ENCODE peak calls at places on chromosomes 1 and 21, in four cellular contexts. X, S, H and J are unnamed samples.

GRCh38 chr1:60678381-60678780 is 404.0 kb upstream of the NFIA start:
- DNase-seq in X (no peak), S (no peak), H (no peak), J (no peak)

GRCh38 chr1:208159542-208160258 is 84.5 kb downstream of the PLXNA2 start:
- DNase-seq in X (peak), H (no peak), S (no peak), J (no peak)

GRCh38 chr1:29275435-29275834 is 39.1 kb downstream of the PTPRU start:
- DNase-seq in H (no peak), S (no peak), X (no peak), J (no peak)

GRCh38 chr1:90707363-90707710 is 9.8 kb downstream of the BARHL2 start:
- DNase-seq in S (no peak), X (no peak), H (peak), J (no peak)

GRCh38 chr1:6003568-6004411 is 11.6 kb upstream of the NPHP4 start:
- DNase-seq in H (no peak), S (no peak), X (no peak), J (no peak)

GRCh38 chr1:156896490-156897033 is 3.0 kb downstream of the PEAR1 start:
- DNase-seq in X (peak), H (no peak), S (no peak), J (no peak)

GRCh38 chr1:234970371-234970730 is 158.3 kb downstream of the TOMM20 start:
- DNase-seq in X (no peak), H (no peak), S (no peak), J (no peak)

GRCh38 chr1:169142129-169142528 is 35.6 kb downstream of the ATP1B1 start:
- DNase-seq in H (no peak), S (no peak), X (no peak), J (no peak)

GRCh38 chr1:2233997-2234761 is 6.1 kb downstream of the SKI start:
- DNase-seq in X (peak), S (peak), H (no peak), J (peak)

GRCh38 chr1:89147707-89148106 is 21.8 kb upstream of the GBP2 start:
- DNase-seq in S (no peak), X (no peak), H (no peak), J (no peak)

GRCh38 chr1:226779536-226779935 is 40.5 kb upstream of the ITPKB start:
- DNase-seq in H (no peak), S (no peak), X (no peak), J (no peak)

GRCh38 chr1:16204634-16205332 is 7.7 kb downstream of the ARHGEF19 start:
- DNase-seq in S (no peak), H (peak), X (no peak), J (no peak)

GRCh38 chr1:226662704-226663326 is 76.3 kb downstream of the ITPKB start:
- DNase-seq in S (peak), X (peak), H (no peak), J (peak)

GRCh38 chr1:4344065-4344753 is 310.2 kb upstream of the AJAP1 start:
- DNase-seq in X (no peak), S (no peak), H (no peak), J (no peak)

GRCh38 chr1:234107416-234108021 is 203.0 kb downstream of the SLC35F3 start:
- DNase-seq in S (no peak), H (no peak), X (no peak), J (no peak)

GRCh38 chr21:41598561-41599511 is 90.9 kb upstream of the TMPRSS2 start:
- DNase-seq in X (no peak), H (no peak), S (no peak), J (no peak)

GRCh38 chr1:58848818-58849411 is 65.1 kb upstream of the JUN start:
- DNase-seq in X (peak), H (no peak), S (no peak), J (peak)

GRCh38 chr1:79043506-79043905 is 37.0 kb upstream of the ADGRL4 start:
- DNase-seq in H (no peak), S (no peak), X (peak), J (no peak)

GRCh38 chr1:8495928-8496401 is 178.1 kb downstream of the SLC45A1 start:
- DNase-seq in H (no peak), X (no peak), S (no peak), J (no peak)

GRCh38 chr1:59645893-59646292 is 168.9 kb upstream of the HOOK1 start:
- DNase-seq in H (no peak), X (peak), S (no peak), J (no peak)

GRCh38 chr1:116431870-116432500 is 58.9 kb downstream of the ATP1A1 start:
- DNase-seq in X (no peak), S (no peak), H (no peak), J (no peak)

GRCh38 chr1:181448461-181448860 is 34.9 kb upstream of the CACNA1E start:
- DNase-seq in S (no peak), X (no peak), H (no peak), J (no peak)

GRCh38 chr21:33418686-33419085 is 15.5 kb downstream of the IFNGR2 start:
- DNase-seq in H (no peak), X (no peak), S (no peak), J (no peak)

GRCh38 chr1:20215716-20216115 is 29.4 kb upstream of the PLA2G2C start:
- DNase-seq in S (no peak), X (no peak), H (no peak), J (no peak)

GRCh38 chr1:102733491-102734236 is 374.7 kb downstream of the COL11A1 start:
- DNase-seq in H (no peak), S (no peak), X (no peak), J (no peak)

GRCh38 chr1:190633488-190633887 is 155.8 kb upstream of the BRINP3 start:
- DNase-seq in H (no peak), X (no peak), S (no peak), J (no peak)

GRCh38 chr1:40363721-40364120 is 9.8 kb upstream of the SMAP2 start:
- DNase-seq in H (no peak), X (peak), S (peak), J (no peak)

DNA sequence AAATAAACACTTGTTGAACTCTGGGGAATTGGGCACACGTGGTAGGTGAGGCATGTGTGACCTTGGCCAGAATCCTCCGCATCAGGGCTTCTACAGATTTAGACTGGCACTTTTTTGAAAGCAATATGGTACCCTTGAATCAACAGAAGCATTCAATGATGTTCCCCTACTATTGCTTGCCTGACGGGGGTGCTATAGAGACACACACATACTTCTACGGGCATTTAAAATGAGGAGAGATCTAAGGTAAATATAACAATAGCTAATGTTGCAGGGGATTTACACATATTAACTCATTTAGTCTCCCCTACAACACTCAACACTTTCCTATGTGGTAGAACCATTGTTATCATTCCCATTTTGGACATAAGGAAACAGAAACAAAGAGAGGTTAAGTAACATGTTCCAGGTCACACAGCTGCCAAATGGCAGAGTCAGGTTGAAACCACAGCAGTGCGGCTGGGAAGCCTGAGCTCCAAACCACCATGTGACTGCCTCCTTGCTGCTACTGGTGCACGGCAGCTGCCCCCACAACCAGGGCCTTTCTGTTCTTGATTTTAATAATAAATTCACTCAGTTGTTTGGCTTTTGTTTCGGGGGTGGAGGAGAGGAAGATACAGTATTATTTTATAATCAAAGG is 147.4 kb downstream of the ZNF281 start:
- DNase-seq in H (no peak), X (no peak), S (no peak), J (no peak)
- TF ChIP-seq CTCF in H (no peak), X (no peak), S (no peak), J (no peak)

GRCh38 chr1:32503153-32503552 is 36.1 kb upstream of the ZBTB8A start:
- DNase-seq in X (no peak), S (no peak), H (no peak), J (no peak)

GRCh38 chr1:32496127-32496526 is 31.3 kb downstream of the ZBTB8B start:
- DNase-seq in X (no peak), S (no peak), H (no peak), J (no peak)

GRCh38 chr1:32501865-32502264 is 37.0 kb downstream of the ZBTB8B start:
- DNase-seq in X (no peak), H (peak), S (no peak), J (no peak)

GRCh38 chr1:32498751-32499150 is 33.9 kb downstream of the ZBTB8B start:
- DNase-seq in S (no peak), H (no peak), X (no peak), J (no peak)

DNA sequence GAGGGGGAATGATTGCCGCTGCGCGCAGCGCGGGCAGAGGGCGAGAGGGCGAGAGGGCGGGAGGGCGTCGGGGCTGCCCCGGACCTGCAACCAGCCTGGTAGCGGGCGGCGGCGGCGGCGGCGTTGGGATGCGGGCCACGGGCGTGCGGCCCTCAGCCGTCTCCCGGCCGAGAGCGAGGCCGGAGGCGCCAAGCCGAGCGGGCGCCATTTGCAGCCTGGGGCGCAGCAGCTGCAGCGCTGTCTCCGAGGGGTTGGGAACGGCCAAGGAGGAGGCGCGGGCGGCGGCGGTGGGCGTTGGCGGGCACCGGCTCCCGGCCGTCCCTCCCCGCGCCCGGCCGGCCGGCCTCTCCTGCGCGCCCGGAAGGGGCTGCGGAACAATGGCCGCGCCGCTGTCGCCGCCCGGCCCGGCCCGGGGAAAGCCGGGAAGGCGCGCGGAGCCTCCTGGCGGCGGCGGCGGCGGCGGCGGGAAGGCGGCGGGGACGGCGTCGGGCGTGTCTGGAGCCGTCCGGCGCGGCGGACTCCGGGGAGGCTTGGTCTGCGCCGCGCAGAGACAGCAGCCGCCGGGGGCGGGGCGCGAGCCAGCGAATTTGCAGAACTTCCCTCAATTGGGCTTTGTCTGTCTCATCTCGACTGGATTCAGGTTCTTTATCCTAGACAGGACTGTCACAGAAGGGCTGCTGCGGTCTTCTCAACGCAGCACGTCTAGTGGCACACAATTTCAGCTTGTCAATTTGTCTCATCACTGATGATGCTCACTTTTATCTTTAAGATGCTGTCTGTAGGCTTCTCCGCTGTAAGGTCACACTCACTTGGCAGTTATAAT is 35.7 kb downstream of the ZBTB8B start:
- DNase-seq in X (peak), S (no peak), H (peak), J (peak)
- TF ChIP-seq CTCF in X (peak), S (no peak), H (no peak), J (peak)

GRCh38 chr1:25798666-25799345 is 1.2 kb upstream of the SELENON start:
- DNase-seq in S (no peak), H (no peak), X (no peak), J (no peak)

GRCh38 chr1:25799346-25799720 is 660 bp upstream of the SELENON start:
- DNase-seq in S (no peak), X (no peak), H (no peak), J (no peak)

GRCh38 chr1:25795955-25796806 is 3.8 kb upstream of the SELENON start:
- DNase-seq in H (no peak), X (no peak), S (no peak), J (no peak)

GRCh38 chr1:25796807-25797458 is 3.1 kb upstream of the SELENON start:
- DNase-seq in H (peak), X (peak), S (peak), J (peak)

DNA sequence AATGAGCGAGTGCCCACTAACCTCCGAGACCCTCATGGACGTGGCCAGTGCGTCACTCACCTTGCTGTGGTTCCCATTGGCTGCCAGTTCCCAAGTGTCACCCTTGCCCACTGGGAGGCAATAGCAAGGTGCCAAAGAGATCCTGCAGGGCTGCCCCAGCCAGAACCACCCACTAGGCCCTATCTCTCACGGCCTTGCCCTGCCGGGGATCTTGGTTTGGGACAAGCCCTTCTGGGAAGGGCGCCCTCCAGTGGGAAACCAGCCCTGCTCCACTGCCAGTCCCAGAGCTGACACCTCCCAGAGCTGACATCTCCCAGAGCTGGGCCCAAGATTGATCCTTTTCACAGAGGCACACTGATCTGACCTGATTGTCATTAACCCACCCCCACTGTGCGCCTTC is 2.1 kb upstream of the SELENON start:
- DNase-seq in X (peak), S (no peak), H (peak), J (no peak)
- TF ChIP-seq CTCF in X (peak), S (no peak), H (peak), J (peak)

GRCh38 chr1:152783095-152783494 is 3.0 kb upstream of the LCE1E start:
- DNase-seq in X (no peak), S (no peak), H (no peak), J (no peak)

DNA sequence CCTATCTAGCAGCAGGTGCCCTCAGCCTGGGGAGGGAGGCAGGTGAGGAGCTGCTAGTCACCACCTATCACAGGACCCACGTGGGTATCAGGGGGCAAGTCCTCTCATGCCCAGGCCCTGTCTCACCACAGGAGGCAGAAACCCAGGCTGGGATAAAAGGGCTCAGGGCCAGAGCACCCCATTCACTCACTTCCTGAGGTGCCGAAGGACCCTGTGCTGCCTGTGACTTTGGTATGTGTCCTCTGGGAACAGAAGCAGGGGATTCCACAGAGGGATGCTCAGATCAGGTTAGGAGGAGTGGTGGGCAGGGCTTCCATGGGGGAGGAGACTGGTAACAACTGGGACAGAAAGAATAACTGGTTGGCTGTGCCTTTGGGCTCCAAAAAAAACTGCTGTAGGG is at the start of gene LCE1E:
- DNase-seq in S (no peak), H (no peak), X (no peak), J (no peak)
- TF ChIP-seq CTCF in S (no peak), H (no peak), X (no peak), J (no peak)

DNA sequence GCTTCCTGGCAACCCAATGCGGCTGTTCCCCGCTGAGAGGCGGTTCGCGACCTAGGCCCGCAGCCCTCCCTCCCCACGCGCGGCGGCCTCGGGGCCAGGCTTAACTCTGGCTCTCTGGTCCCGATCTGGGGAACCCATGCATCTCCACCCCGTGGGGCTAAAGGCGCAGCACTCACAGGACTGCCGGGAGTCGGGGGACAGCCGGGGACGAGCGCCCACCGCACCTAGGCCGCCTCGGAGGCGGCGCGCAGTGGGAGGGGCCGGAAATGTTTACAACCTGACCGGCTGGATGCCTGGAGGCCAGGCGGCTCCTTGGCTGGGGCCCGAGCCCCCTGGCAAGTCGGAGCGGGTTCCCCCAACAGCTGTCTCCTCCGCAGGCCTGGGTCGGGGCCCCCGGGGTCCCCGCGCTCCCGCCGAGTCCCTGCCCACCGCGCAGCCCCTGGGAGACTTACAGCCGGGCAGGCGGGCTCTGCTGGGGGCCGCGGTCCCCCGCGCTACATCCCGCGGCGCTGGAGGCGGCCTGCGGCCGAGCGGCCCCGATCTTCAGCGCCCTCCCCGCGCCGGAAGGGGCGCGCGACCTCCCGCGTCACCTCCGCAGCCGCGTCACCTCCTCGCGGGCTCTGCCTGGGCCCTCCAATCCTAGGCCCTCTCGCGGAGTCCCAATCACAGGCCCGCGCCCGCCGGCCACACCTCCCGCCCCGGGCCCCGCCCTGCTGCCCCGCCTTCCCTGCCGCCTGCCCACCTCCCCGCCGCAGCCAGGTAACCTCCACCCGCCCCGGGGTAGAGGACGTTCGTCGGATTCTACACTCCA is at the start of gene ADIPOR1:
- DNase-seq in H (peak), X (peak), S (peak), J (peak)
- TF ChIP-seq CTCF in H (peak), X (peak), S (no peak), J (no peak)

DNA sequence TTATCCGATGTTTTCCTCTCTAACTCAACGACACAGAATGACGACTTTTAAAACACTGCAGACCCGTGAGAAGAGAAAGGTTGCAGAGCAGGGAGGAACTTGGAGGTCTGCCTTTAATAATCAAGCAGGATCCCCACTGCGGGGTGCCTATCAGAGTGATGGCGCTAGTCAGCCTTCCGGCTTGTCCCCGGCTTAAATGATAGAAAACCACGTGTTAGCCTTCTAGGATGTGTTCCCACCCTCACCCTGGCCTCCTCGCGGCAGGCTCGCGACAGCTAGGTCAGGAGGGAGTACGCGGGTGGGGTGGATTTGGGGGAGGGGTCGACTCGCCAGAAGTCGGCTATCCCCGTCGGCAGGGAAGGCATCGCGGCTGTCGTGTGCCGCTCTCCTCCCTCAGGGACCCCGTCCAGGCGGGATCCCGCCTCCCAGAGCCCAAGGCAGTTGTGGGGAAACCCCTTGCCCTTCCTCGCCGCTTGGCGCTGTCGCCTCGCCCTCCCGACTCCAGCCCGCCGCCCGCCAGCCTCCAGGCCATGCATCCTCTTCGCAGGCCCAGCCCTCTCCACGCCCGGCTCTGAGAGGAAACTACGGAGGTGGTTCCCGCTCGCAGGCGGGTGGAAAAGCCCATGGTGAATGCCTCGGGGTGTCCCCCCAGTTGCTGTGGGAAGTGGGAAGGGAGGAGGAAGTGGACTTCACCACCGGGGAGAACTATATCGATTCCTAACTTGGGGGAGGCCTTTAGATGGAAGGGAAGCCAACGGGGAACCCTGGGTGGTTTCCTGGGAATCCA is 1.1 kb upstream of the SMG7 start:
- DNase-seq in S (peak), X (peak), H (peak), J (peak)
- TF ChIP-seq CTCF in S (no peak), X (no peak), H (no peak), J (no peak)